ENCODE peak calls at places on chromosomes 2 and 18, in seven cellular contexts. X is ovary, O is tibial artery, V is IMR-90, C is A549, J is right lobe of liver, T is Karpas-422. M is an unnamed sample. For H3K4me1, the result is how much of the 10 kb centered on the place peaks cover.

GRCh38 chr2:20184067-20184938 is 40.6 kb downstream of the SDC1 start:
- DNase-seq in X (no peak), O (no peak), V (peak), C (peak), J (peak), T (no peak), M (no peak)

GRCh38 chr2:39024833-39025232 is 96.0 kb downstream of the SOS1 start:
- DNase-seq in X (no peak), O (no peak), V (peak), C (no peak), J (no peak), T (no peak), M (no peak)

GRCh38 chr2:170467568-170468422 is 247.3 kb upstream of the SP5 start:
- DNase-seq in X (no peak), O (no peak), V (no peak), C (no peak), J (no peak), T (no peak), M (no peak)

GRCh38 chr2:23545811-23546210 is 160.8 kb downstream of the KLHL29 start:
- DNase-seq in X (no peak), O (no peak), V (no peak), C (no peak), J (no peak), T (no peak), M (no peak)

GRCh38 chr18:26863122-26863879 is 2.2 kb downstream of the AQP4 start:
- DNase-seq in X (peak), O (no peak), V (no peak), C (peak), J (peak), T (no peak), M (peak)

GRCh38 chr18:24659837-24660720 is 199.6 kb downstream of the HRH4 start:
- DNase-seq in X (peak), O (no peak), V (peak), C (no peak), J (no peak), T (no peak), M (peak)

GRCh38 chr2:70011786-70012185 is 50.4 kb upstream of the ASPRV1 start:
- DNase-seq in X (no peak), O (no peak), V (no peak), C (no peak), J (no peak), T (no peak), M (no peak)

GRCh38 chr18:60019463-60019840 is 119.7 kb downstream of the PMAIP1 start:
- DNase-seq in X (no peak), O (no peak), V (peak), C (no peak), J (no peak), T (no peak), M (no peak)

GRCh38 chr18:38545071-38545470 is 979.5 kb upstream of the CELF4 start:
- DNase-seq in X (no peak), O (no peak), V (no peak), C (no peak), J (no peak), T (no peak), M (no peak)

GRCh38 chr2:20925265-20925889 is 102.5 kb upstream of the LDAH start:
- DNase-seq in X (no peak), O (no peak), V (no peak), C (no peak), J (no peak), T (peak), M (no peak)

GRCh38 chr2:224126001-224126400 is 86.9 kb upstream of the SERPINE2 start:
- DNase-seq in X (no peak), O (no peak), V (no peak), C (no peak), J (no peak), T (no peak), M (no peak)

GRCh38 chr2:192155521-192156118 is 39.1 kb downstream of the TMEFF2 start:
- DNase-seq in X (no peak), O (no peak), V (no peak), C (no peak), J (no peak), T (no peak), M (no peak)

GRCh38 chr18:62566199-62566598 is 43.4 kb downstream of the ZCCHC2 start:
- DNase-seq in X (no peak), O (no peak), V (peak), C (peak), J (peak), T (no peak), M (no peak)

GRCh38 chr2:52107124-52107523 is 1075.2 kb upstream of the NRXN1 start:
- DNase-seq in X (no peak), O (no peak), V (no peak), C (no peak), J (no peak), T (no peak), M (no peak)

GRCh38 chr2:232434563-232435374 is 21.2 kb upstream of the ALPI start:
- DNase-seq in X (peak), O (peak), V (no peak), C (no peak), J (no peak), T (no peak), M (no peak)

GRCh38 chr2:33086400-33087015 is 139.8 kb downstream of the LTBP1 start:
- DNase-seq in X (no peak), O (no peak), V (peak), C (no peak), J (peak), T (no peak), M (peak)

GRCh38 chr2:136008205-136008865 is 22.9 kb upstream of the DARS1 start:
- DNase-seq in X (no peak), O (peak), V (no peak), C (no peak), J (peak), T (no peak), M (peak)

GRCh38 chr2:224038049-224038829 is 847 bp downstream of the SERPINE2 start:
- DNase-seq in X (peak), O (no peak), V (peak), C (peak), J (peak), T (no peak), M (peak)

GRCh38 chr2:164542584-164543021 is 78.7 kb downstream of the GRB14 start:
- DNase-seq in X (no peak), O (no peak), V (peak), C (no peak), J (no peak), T (no peak), M (no peak)

GRCh38 chr2:37376421-37377186 is 32.2 kb downstream of the QPCT start:
- DNase-seq in X (no peak), O (no peak), V (peak), C (no peak), J (no peak), T (peak), M (no peak)

GRCh38 chr2:100350661-100351185 is 28.4 kb upstream of the LONRF2 start:
- DNase-seq in X (peak), O (no peak), V (no peak), C (no peak), J (no peak), T (no peak), M (no peak)

GRCh38 chr2:226733189-226733858 is 66.3 kb downstream of the IRS1 start:
- DNase-seq in X (no peak), O (no peak), V (no peak), C (peak), J (no peak), T (no peak), M (peak)

GRCh38 chr2:10779776-10780490 is 32.7 kb downstream of the PDIA6 start:
- DNase-seq in X (no peak), O (no peak), V (no peak), C (no peak), J (no peak), T (no peak), M (no peak)

GRCh38 chr18:10518595-10519273 is 7.1 kb upstream of the NAPG start:
- DNase-seq in X (peak), O (peak), V (peak), C (no peak), J (no peak), T (no peak), M (peak)

DNA sequence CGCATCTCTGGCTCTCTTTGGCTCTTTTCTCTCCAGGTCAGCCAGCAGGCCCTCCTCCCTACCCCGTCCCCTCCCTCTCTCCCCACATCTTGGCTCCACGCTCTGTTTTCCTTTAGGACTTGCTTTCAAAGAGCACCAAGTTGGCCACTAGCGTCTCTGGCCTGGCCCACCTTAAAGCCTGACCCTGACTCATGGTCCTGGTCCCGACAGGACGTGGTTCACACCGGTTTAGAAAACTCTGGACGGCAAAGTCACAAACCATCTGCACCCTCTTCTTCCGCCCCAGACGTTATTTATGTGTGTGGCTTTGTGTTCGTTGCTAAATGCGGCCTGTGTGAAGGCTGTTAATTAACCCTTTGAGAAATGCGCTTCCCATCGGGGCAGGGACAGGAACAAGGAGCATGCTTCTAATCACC is 169.0 kb upstream of the HAAO start:
- DNase-seq in X (peak), O (peak), V (no peak), C (no peak), J (no peak), T (no peak), M (no peak)
- H3K4me1 ChIP-seq in X (half or more), O (half or more), V (under half), C (under half), J (under half), T (under half), M (under half)

GRCh38 chr18:48544661-48545415 is 6.0 kb downstream of the CTIF start:
- DNase-seq in X (no peak), O (no peak), V (no peak), C (no peak), J (no peak), T (no peak), M (no peak)

GRCh38 chr18:48546411-48546810 is 7.6 kb downstream of the CTIF start:
- DNase-seq in X (no peak), O (peak), V (peak), C (no peak), J (no peak), T (no peak), M (no peak)

GRCh38 chr18:48544116-48544515 is 5.3 kb downstream of the CTIF start:
- DNase-seq in X (no peak), O (no peak), V (peak), C (no peak), J (no peak), T (no peak), M (no peak)

GRCh38 chr18:48547456-48548403 is 8.9 kb downstream of the CTIF start:
- DNase-seq in X (no peak), O (peak), V (peak), C (no peak), J (no peak), T (no peak), M (no peak)

DNA sequence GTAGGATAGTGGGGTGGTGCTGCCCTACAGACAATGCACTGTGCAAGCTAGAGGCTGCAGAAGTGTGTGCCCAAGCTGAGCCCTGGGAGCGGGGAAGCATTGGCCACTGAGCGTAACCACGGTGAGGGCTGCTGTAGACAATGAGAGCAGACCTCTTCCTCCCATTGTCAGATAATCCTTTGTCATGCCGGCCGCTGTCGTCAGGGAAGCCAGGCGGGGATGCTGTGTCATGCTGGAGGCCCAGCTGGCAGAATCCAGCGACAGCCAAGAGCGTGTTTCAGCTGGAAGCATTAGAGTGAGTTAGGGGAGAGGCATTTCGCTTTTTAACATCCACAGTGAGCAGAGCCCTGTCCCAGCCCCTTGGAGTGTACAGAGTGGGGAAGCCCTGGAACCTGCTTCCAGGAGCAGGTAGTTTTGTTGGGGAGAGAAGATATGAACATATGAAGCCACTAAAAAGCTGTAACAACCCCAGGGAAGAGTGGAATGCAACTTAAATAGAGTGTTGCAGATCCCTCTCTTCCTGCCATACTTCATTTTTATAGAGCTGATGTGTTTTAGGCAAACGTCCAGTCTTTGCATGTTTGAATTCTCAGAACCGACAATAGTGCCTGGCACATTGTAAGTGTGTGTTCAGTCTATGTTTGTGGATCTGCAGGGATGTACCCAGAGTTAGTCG is 7.0 kb downstream of the CTIF start:
- DNase-seq in X (peak), O (peak), V (peak), C (no peak), J (peak), T (no peak), M (peak)
- H3K4me3 ChIP-seq in X (no peak), O (no peak), V (no peak), C (no peak), J (no peak), T (no peak), M (no peak)

GRCh38 chr18:13418013-13418710 is 199.6 kb downstream of the LDLRAD4 start:
- DNase-seq in X (no peak), O (no peak), V (no peak), C (no peak), J (peak), T (no peak), M (no peak)
- H3K4me1 ChIP-seq in X (under half), O (under half), V (under half), C (under half), J (under half), T (under half), M (under half)

GRCh38 chr2:239724194-239724849 is 300.8 kb downstream of the NDUFA10 start:
- DNase-seq in X (no peak), O (peak), V (no peak), C (no peak), J (no peak), T (no peak), M (no peak)

GRCh38 chr2:239722760-239723448 is 302.2 kb downstream of the NDUFA10 start:
- DNase-seq in X (no peak), O (peak), V (no peak), C (no peak), J (no peak), T (no peak), M (no peak)

GRCh38 chr2:239724851-239725550 is 300.1 kb downstream of the NDUFA10 start:
- DNase-seq in X (peak), O (peak), V (no peak), C (no peak), J (no peak), T (no peak), M (no peak)

GRCh38 chr2:239721991-239722759 is 303.0 kb downstream of the NDUFA10 start:
- DNase-seq in X (no peak), O (peak), V (no peak), C (no peak), J (no peak), T (no peak), M (no peak)

DNA sequence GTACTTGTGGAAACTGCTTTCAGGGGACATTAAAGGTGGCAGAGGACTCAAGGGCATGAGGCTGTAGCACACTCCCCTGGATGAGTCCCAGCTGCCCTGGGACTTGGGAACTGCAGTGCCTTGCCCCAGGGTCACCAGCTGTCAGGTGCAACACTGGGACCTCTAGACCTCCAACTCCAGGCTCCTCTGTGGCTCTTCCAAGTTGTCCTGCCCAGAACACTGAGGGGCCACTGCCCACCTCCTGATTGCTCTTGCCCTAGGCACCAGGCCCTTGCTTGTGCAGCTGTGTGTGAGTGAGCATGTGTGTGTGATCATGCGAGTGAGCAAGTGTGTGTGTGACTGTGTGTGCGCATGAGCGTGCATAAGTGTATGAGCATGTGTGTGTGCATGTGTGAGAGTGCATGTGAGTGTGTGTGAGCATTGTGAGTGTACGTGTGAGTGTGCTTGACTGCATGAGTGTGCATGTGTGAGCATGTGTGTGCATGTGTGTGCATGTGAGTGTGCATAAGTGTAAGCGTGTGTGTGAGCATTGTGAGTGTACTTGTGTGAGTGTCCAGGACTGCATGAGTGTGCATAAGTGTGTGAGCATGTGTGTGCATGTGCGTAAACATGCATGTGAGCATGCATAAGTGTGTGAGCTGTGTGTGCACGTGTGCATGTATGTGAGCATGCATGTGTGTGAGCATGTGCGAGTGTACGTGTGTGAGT is 301.5 kb downstream of the NDUFA10 start:
- DNase-seq in X (no peak), O (peak), V (no peak), C (no peak), J (no peak), T (no peak), M (no peak)
- H3K4me3 ChIP-seq in X (no peak), O (no peak), V (no peak), C (no peak), J (no peak), T (no peak), M (no peak)

GRCh38 chr2:217922101-217923006 is 80.4 kb downstream of the TNS1 start:
- DNase-seq in X (peak), O (peak), V (peak), C (no peak), J (no peak), T (no peak), M (no peak)

GRCh38 chr2:217927601-217928323 is 75.0 kb downstream of the TNS1 start:
- DNase-seq in X (no peak), O (no peak), V (no peak), C (no peak), J (no peak), T (no peak), M (no peak)

GRCh38 chr2:217926801-217927200 is 76.0 kb downstream of the TNS1 start:
- DNase-seq in X (no peak), O (no peak), V (no peak), C (no peak), J (no peak), T (no peak), M (no peak)

GRCh38 chr2:217923007-217923686 is 79.6 kb downstream of the TNS1 start:
- DNase-seq in X (no peak), O (no peak), V (no peak), C (no peak), J (no peak), T (no peak), M (no peak)

GRCh38 chr2:217924346-217924901 is 78.4 kb downstream of the TNS1 start:
- DNase-seq in X (no peak), O (no peak), V (no peak), C (no peak), J (no peak), T (no peak), M (no peak)
- H3K4me1 ChIP-seq in X (half or more), O (half or more), V (half or more), C (half or more), J (half or more), T (under half), M (half or more)

DNA sequence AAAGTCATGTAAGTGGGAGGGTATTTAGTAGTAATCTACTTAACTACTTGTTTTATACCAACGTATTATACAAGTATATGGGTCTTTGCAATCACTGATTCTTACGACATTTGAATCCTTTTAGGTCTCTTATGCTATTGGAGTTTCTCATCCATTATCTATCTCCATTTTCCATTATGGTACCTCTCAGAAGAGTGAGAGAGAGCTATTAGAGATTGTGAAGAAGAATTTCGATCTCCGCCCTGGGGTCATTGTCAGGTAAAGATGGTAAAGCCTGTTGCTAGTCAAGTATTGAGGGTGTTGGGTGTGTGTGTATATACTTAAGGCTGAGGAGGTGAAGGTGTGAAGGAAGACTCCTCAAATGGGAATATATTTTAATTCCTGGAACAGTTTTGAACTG is 3.8 kb downstream of the MAT2A start:
- DNase-seq in X (no peak), O (no peak), V (no peak), C (no peak), J (no peak), T (no peak), M (no peak)
- H3K4me3 ChIP-seq in X (no peak), O (no peak), V (no peak), C (peak), J (no peak), T (no peak), M (no peak)

M was measured in body of pancreas.